ENCODE peak calls at places on chromosome 18, in seven cellular contexts. A, T, P, W, Z, D and F are unnamed samples.
A peak's percentile ranks its signal among the peaks of the same experiment; 100 is the strongest.

GRCh38 chr18:47832348-47832747 is 98.1 kb downstream of the SMAD2 start:
- DNase-seq in W (no peak), D (no peak), P (no peak), Z (no peak), A (peak; percentile 9), T (no peak), F (no peak)

GRCh38 chr18:35827275-35827929 is 145.1 kb upstream of the RMP24 start:
- DNase-seq in Z (no peak), W (no peak), D (no peak), A (no peak), T (peak; percentile 69), P (peak; percentile 80), F (no peak)

GRCh38 chr18:47917923-47918610 is 12.4 kb downstream of the SMAD2 start:
- DNase-seq in P (peak; percentile 76), Z (no peak), T (peak; percentile 48), D (no peak), W (no peak), A (no peak), F (no peak)

GRCh38 chr18:56065101-56065500 is 477.1 kb upstream of the TCF4 start:
- DNase-seq in T (no peak), A (no peak), W (no peak), D (no peak), Z (no peak), P (no peak), F (no peak)

GRCh38 chr18:22552899-22553460 is 135.3 kb upstream of the CTAGE1 start:
- DNase-seq in T (no peak), W (no peak), P (no peak), Z (no peak), A (no peak), D (no peak), F (no peak)

GRCh38 chr18:61531182-61531581 is 198.0 kb downstream of the CDH20 start:
- DNase-seq in W (no peak), Z (no peak), A (no peak), T (no peak), P (no peak), D (no peak), F (no peak)

GRCh38 chr18:45993441-45993840 is 26.3 kb upstream of the EPG5 start:
- DNase-seq in A (peak; percentile 91), W (peak; percentile 61), T (no peak), P (peak; percentile 22), Z (no peak), D (peak; percentile 51), F (no peak)

GRCh38 chr18:70085641-70086040 is 119.8 kb downstream of the RTTN start:
- DNase-seq in P (no peak), T (no peak), A (no peak), W (no peak), Z (no peak), D (no peak), F (no peak)

GRCh38 chr18:79393626-79394401 is 1.9 kb upstream of the NFATC1 start:
- DNase-seq in D (peak; percentile 12), P (peak; percentile 88), Z (peak; percentile 78), T (peak; percentile 78), A (peak; percentile 74), W (peak; percentile 95), F (no peak)

GRCh38 chr18:22168360-22168921 is 948 bp upstream of the GATA6 start:
- DNase-seq in W (peak; percentile 53), D (peak; percentile 70), A (no peak), P (peak; percentile 90), T (peak; percentile 52), Z (peak; percentile 58), F (no peak)

GRCh38 chr18:46627136-46627535 is 29.9 kb downstream of the LOXHD1 start:
- DNase-seq in P (no peak), D (no peak), T (no peak), Z (peak; percentile 26), A (no peak), W (no peak), F (no peak)

GRCh38 chr18:26088482-26088881 is 1.9 kb downstream of the SS18 start:
- DNase-seq in P (no peak), Z (no peak), A (no peak), W (no peak), T (no peak), D (no peak), F (no peak)

GRCh38 chr18:40356153-40356552 is 1598.9 kb upstream of the PIK3C3 start:
- DNase-seq in D (no peak), T (no peak), Z (no peak), P (no peak), A (no peak), W (no peak), F (no peak)

GRCh38 chr18:3104190-3105054 is 91.5 kb upstream of the LPIN2 start:
- DNase-seq in W (peak; percentile 59), Z (no peak), T (no peak), D (no peak), P (no peak), A (peak; percentile 61), F (no peak)

GRCh38 chr18:67242001-67242400 is 274.5 kb downstream of the DSEL start:
- DNase-seq in P (no peak), A (no peak), Z (no peak), T (no peak), D (no peak), W (no peak), F (no peak)

GRCh38 chr18:51196116-51196810 is 1.2 kb downstream of the MEX3C start:
- DNase-seq in P (no peak), Z (no peak), T (no peak), D (no peak), W (peak; percentile 34), A (peak; percentile 15), F (peak; percentile 5)

GRCh38 chr18:8140841-8141501 is 468.3 kb upstream of the RAB12 start:
- DNase-seq in P (peak; percentile 44), A (peak; percentile 82), W (peak; percentile 82), T (no peak), D (peak; percentile 15), Z (no peak), F (no peak)

DNA sequence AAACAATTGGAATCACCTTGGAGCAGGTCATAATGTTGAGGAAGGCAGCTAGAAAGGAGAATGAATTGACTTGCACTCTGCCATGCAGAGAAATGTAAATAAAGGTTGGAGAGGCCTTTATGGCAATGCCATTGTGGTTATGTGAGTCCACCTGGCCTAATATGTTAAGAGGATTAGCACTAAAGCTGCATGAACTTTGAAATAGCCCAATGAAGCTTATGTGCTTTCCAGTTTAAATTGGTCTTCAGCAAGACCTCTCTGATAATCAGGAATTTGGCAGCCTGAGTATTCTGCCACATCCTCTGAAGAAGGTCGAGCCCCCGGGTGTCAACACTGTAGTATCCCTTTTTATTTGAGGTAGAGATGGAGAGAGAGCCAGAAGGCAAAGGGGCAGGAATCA is 464.9 kb downstream of the CDH2 start:
- DNase-seq in Z (no peak), T (no peak), D (no peak), P (peak; percentile 12), W (no peak), A (no peak), F (no peak)
- H2AK5ac ChIP-seq in Z (no peak overlapping the region), T (no peak overlapping the region), D (no peak overlapping the region), P (no peak overlapping the region), W (no peak overlapping the region), A (no peak overlapping the region), F (no peak overlapping the region)

GRCh38 chr18:49967171-49967570 is 153.8 kb upstream of the ACAA2 start:
- DNase-seq in P (no peak), A (no peak), Z (no peak), D (no peak), T (no peak), W (no peak), F (no peak)

GRCh38 chr18:49967914-49968313 is 154.6 kb upstream of the ACAA2 start:
- DNase-seq in Z (no peak), A (no peak), W (no peak), P (no peak), T (no peak), D (no peak), F (no peak)

GRCh38 chr18:49963217-49963616 is 149.9 kb upstream of the ACAA2 start:
- DNase-seq in W (no peak), Z (no peak), T (no peak), A (no peak), P (no peak), D (no peak), F (no peak)

GRCh38 chr18:49968649-49969309 is 155.4 kb upstream of the ACAA2 start:
- DNase-seq in W (no peak), P (no peak), T (no peak), D (no peak), A (no peak), Z (no peak), F (no peak)

GRCh38 chr18:49966090-49966489 is 152.8 kb upstream of the ACAA2 start:
- DNase-seq in P (no peak), A (no peak), W (no peak), Z (no peak), T (no peak), D (no peak), F (no peak)
- H3K27ac ChIP-seq in P (no peak overlapping the region), A (no peak overlapping the region), W (peak overlapping the region; percentile 83), Z (no peak overlapping the region), T (no peak overlapping the region), D (no peak overlapping the region), F (no peak overlapping the region)

GRCh38 chr18:11025270-11025669 is 124.1 kb downstream of the PIEZO2 start:
- DNase-seq in A (no peak), Z (no peak), D (no peak), T (no peak), P (no peak), W (no peak), F (no peak)
- H2AK5ac ChIP-seq in A (no peak overlapping the region), Z (no peak overlapping the region), D (no peak overlapping the region), T (no peak overlapping the region), P (no peak overlapping the region), W (no peak overlapping the region), F (no peak overlapping the region)

DNA sequence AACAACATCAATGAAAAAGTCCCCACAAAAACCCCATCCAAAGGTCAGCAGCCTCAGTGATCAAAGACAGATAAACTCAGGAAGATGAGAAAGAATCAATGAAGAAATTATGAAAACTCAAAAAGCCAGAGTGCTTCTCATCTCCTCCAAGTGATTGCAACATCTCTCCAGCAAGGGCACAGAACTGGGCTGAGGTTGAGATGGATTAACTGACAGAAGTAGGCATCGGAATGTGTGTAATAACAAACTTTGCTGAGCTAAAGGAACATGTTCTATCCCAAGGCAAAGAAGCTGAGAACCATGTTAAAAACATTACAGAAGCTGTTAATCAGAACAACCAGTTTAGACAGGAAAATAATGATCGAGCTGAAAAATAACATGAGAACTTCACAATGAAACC is 442.7 kb upstream of the SYT4 start:
- DNase-seq in A (no peak), Z (no peak), D (no peak), W (peak; percentile 2), T (no peak), P (no peak), F (no peak)
- H3K27ac ChIP-seq in A (no peak overlapping the region), Z (no peak overlapping the region), D (no peak overlapping the region), W (no peak overlapping the region), T (no peak overlapping the region), P (no peak overlapping the region), F (no peak overlapping the region)

GRCh38 chr18:11343096-11343495 is 193.7 kb upstream of the PIEZO2 start:
- DNase-seq in D (no peak), P (peak; percentile 75), A (no peak), T (no peak), W (no peak), Z (no peak), F (no peak)
- H2AK5ac ChIP-seq in D (no peak overlapping the region), P (no peak overlapping the region), A (no peak overlapping the region), T (no peak overlapping the region), W (no peak overlapping the region), Z (no peak overlapping the region), F (no peak overlapping the region)

GRCh38 chr18:50192903-50193795 is 1.8 kb downstream of the MYO5B start:
- DNase-seq in P (no peak), D (no peak), A (no peak), Z (peak; percentile 55), W (no peak), T (peak; percentile 36), F (no peak)
- H3K27ac ChIP-seq in P (no peak overlapping the region), D (no peak overlapping the region), A (no peak overlapping the region), Z (no peak overlapping the region), W (no peak overlapping the region), T (no peak overlapping the region), F (no peak overlapping the region)